ENCODE peak calls at places on chromosome 9, in six cellular contexts. One of them, this sample, is unnamed.

GRCh38 chr9:116124472-116125040 is 29.0 kb upstream of the PAPPA start:
- DNase-seq in adrenal gland: no peak
- DNase-seq in sigmoid colon: no peak
- DNase-seq in spleen: no peak
- DNase-seq in K562: no peak
- DNase-seq in heart left ventricle: no peak
- DNase-seq in this sample: no peak

GRCh38 chr9:137575725-137576411 is 2.9 kb downstream of the DPH7 start:
- DNase-seq in spleen: no peak
- DNase-seq in adrenal gland: no peak
- DNase-seq in K562: no peak
- DNase-seq in sigmoid colon: no peak
- DNase-seq in heart left ventricle: peak
- DNase-seq in this sample: peak

GRCh38 chr9:4904322-4905134 is 80.5 kb upstream of the JAK2 start:
- DNase-seq in sigmoid colon: no peak
- DNase-seq in adrenal gland: no peak
- DNase-seq in heart left ventricle: no peak
- DNase-seq in K562: no peak
- DNase-seq in spleen: no peak
- DNase-seq in this sample: no peak

GRCh38 chr9:93304574-93305496 is 120.9 kb downstream of the WNK2 start:
- DNase-seq in sigmoid colon: peak
- DNase-seq in spleen: peak
- DNase-seq in K562: peak
- DNase-seq in heart left ventricle: peak
- DNase-seq in adrenal gland: peak
- DNase-seq in this sample: peak

GRCh38 chr9:98993570-98993945 is 49.9 kb downstream of the COL15A1 start:
- DNase-seq in K562: no peak
- DNase-seq in spleen: no peak
- DNase-seq in sigmoid colon: no peak
- DNase-seq in heart left ventricle: peak
- DNase-seq in adrenal gland: peak
- DNase-seq in this sample: no peak

GRCh38 chr9:10112070-10112469 is 500.7 kb downstream of the PTPRD start:
- DNase-seq in adrenal gland: no peak
- DNase-seq in sigmoid colon: no peak
- DNase-seq in K562: no peak
- DNase-seq in spleen: no peak
- DNase-seq in heart left ventricle: no peak
- DNase-seq in this sample: no peak

GRCh38 chr9:100125913-100126312 is 26.9 kb downstream of the INVS start:
- DNase-seq in spleen: no peak
- DNase-seq in adrenal gland: no peak
- DNase-seq in K562: no peak
- DNase-seq in sigmoid colon: no peak
- DNase-seq in heart left ventricle: no peak
- DNase-seq in this sample: peak

GRCh38 chr9:99296375-99296951 is 74.4 kb downstream of the SEC61B start:
- DNase-seq in sigmoid colon: peak
- DNase-seq in spleen: peak
- DNase-seq in K562: peak
- DNase-seq in adrenal gland: no peak
- DNase-seq in heart left ventricle: no peak
- DNase-seq in this sample: no peak

GRCh38 chr9:5909999-5910398 is 19.3 kb downstream of the MLANA start:
- DNase-seq in sigmoid colon: no peak
- DNase-seq in heart left ventricle: no peak
- DNase-seq in spleen: no peak
- DNase-seq in adrenal gland: no peak
- DNase-seq in K562: no peak
- DNase-seq in this sample: no peak

GRCh38 chr9:34375901-34376595 is 650 bp downstream of the MYORG start:
- DNase-seq in sigmoid colon: peak
- DNase-seq in spleen: peak
- DNase-seq in adrenal gland: peak
- DNase-seq in K562: peak
- DNase-seq in heart left ventricle: peak
- DNase-seq in this sample: peak

GRCh38 chr9:7147136-7148090 is 389.6 kb downstream of the KDM4C start:
- DNase-seq in adrenal gland: peak
- DNase-seq in K562: no peak
- DNase-seq in sigmoid colon: peak
- DNase-seq in heart left ventricle: peak
- DNase-seq in spleen: peak
- DNase-seq in this sample: peak

GRCh38 chr9:114343471-114344187 is 14.0 kb downstream of the ORM2 start:
- DNase-seq in sigmoid colon: no peak
- DNase-seq in heart left ventricle: no peak
- DNase-seq in spleen: peak
- DNase-seq in K562: no peak
- DNase-seq in adrenal gland: no peak
- DNase-seq in this sample: no peak

GRCh38 chr9:134571946-134572914 is 69.4 kb upstream of the COL5A1 start:
- DNase-seq in K562: no peak
- DNase-seq in spleen: no peak
- DNase-seq in heart left ventricle: no peak
- DNase-seq in adrenal gland: no peak
- DNase-seq in sigmoid colon: peak
- DNase-seq in this sample: no peak

GRCh38 chr9:75889577-75889976 is 896 bp upstream of the PCSK5 start:
- DNase-seq in sigmoid colon: no peak
- DNase-seq in heart left ventricle: no peak
- DNase-seq in K562: no peak
- DNase-seq in spleen: no peak
- DNase-seq in adrenal gland: no peak
- DNase-seq in this sample: no peak

DNA sequence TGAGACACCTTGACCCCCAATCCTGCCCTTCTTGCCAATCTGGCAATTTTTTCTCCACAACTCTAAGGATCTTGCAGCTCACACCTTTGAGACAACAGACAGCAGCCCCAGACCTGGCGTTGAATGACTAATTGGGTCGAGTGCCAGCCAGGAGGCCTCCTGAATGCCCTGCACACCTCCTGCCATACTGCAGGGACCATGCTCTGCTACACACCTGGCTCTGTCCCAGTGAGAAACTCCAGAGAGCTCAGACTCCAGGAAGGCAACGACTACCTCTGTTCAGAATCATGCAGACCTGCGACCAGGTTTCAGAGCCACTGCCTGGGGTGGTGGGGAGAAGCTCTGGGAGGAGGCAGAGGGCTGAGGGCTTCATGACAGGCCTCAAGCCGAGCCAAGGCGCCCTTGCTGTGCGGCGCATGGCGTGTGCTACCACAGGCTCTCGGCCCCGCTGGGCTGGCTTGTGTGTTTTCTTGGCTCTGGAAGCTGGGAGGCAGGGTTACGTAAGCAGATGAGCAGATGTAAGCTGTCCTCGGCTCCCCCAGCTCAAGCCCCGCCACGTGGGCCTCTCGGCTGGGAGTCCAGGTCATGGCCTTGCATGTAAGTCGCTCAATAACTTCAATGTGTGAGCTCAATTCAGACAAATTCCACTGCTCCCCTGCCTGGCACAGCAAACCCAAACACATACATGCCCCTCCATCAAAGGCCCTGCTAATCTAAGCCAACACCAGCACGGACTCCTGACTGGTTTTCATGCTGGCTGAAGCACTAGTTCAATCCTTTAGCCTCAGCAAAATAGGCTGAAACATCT is 27.5 kb downstream of the B4GALT1 start:
- DNase-seq in K562: no peak
- DNase-seq in sigmoid colon: peak
- DNase-seq in adrenal gland: peak
- DNase-seq in heart left ventricle: peak
- DNase-seq in spleen: peak
- DNase-seq in this sample: no peak
- TF ChIP-seq POLR2A in K562: no peak
- TF ChIP-seq POLR2A in sigmoid colon: no peak
- TF ChIP-seq POLR2A in adrenal gland: peak
- TF ChIP-seq POLR2A in heart left ventricle: no peak
- TF ChIP-seq POLR2A in spleen: no peak
- TF ChIP-seq POLR2A in this sample: no peak

DNA sequence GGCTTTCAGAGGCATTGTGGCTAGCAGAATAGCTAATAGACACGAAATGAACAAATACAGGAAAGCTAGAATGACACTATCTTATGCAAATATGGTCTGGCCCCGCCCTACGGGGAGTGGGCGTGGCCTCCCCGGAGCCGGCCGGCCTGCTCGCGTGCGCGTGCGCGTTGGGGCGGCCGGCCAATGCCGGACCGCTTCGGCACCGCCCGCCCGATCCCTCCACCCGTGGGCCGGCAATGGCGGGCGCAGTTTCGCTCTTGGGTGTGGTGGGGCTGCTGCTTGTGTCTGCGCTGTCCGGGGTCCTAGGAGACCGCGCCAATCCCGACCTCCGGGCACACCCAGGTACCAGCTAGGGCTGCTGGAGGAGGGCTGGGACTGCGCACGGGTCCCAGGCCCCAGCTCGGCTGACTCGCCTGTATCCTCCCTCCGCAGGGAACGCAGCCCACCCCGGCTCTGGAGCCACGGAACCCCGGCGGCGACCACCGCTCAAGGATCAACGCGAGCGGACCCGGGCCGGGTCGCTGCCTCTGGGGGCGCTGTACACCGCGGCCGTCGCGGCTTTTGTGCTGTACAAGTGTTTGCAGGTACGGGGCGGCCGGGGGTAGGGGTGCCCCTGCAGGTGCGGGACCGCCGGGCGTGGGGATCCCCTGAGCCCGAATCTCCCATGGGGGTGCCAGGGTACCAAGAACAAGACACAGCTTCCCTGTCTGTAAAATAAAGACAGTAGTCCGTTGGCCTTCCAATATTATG is at the start of gene CCDC107:
- DNase-seq in heart left ventricle: peak
- DNase-seq in sigmoid colon: peak
- DNase-seq in spleen: peak
- DNase-seq in adrenal gland: peak
- DNase-seq in K562: peak
- DNase-seq in this sample: peak
- TF ChIP-seq POLR2A in heart left ventricle: peak
- TF ChIP-seq POLR2A in sigmoid colon: peak
- TF ChIP-seq POLR2A in spleen: peak
- TF ChIP-seq POLR2A in adrenal gland: peak
- TF ChIP-seq POLR2A in K562: peak
- TF ChIP-seq POLR2A in this sample: peak

DNA sequence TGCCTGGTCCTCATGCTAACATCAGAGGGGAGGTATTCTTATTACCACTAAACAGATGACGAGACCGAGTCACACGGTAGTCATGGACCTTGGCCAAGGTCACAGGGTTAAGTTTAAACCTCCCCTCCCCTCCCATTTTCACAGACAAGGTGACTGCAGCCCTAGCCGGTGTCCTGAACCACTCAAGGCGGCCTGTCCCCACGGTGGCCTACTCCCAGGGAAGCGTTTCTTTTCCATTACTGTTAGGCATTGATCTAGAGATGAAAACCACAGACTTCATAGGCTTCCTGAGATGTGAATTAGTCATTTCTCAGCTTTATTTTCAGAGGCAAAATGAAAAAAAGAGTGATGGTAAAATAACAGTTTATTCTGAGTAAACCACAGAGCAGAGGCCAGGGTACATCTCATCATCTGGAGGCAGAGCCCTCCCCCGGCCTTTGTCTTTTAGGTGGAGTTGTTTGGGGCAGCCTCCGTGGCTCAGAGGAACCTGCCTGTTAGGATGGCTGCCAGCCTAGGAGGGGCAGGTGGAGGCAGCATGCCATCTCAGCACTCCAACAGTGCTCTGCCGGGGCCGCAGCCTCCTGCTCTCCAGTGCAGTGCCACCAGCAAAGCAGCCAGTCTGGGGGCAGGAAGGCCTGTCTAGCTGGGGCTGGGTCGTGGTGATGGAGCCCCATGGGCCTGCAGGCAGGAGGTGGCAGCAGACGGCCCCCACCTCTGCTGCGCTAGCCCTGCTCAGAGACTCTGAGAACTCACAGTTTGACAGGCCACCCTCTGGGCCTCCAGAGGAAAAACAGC is 71.2 kb downstream of the RAPGEF1 start:
- DNase-seq in spleen: peak
- DNase-seq in sigmoid colon: no peak
- DNase-seq in heart left ventricle: peak
- DNase-seq in K562: peak
- DNase-seq in adrenal gland: no peak
- DNase-seq in this sample: no peak
- TF ChIP-seq POLR2A in spleen: no peak
- TF ChIP-seq POLR2A in sigmoid colon: no peak
- TF ChIP-seq POLR2A in heart left ventricle: no peak
- TF ChIP-seq POLR2A in K562: no peak
- TF ChIP-seq POLR2A in adrenal gland: no peak
- TF ChIP-seq POLR2A in this sample: no peak

GRCh38 chr9:124329996-124330714 is 72.4 kb downstream of the NEK6 start:
- DNase-seq in adrenal gland: no peak
- DNase-seq in heart left ventricle: no peak
- DNase-seq in sigmoid colon: no peak
- DNase-seq in K562: no peak
- DNase-seq in spleen: no peak
- DNase-seq in this sample: no peak
- TF ChIP-seq POLR2A in adrenal gland: no peak
- TF ChIP-seq POLR2A in heart left ventricle: no peak
- TF ChIP-seq POLR2A in sigmoid colon: no peak
- TF ChIP-seq POLR2A in K562: no peak
- TF ChIP-seq POLR2A in spleen: no peak
- TF ChIP-seq POLR2A in this sample: no peak

DNA sequence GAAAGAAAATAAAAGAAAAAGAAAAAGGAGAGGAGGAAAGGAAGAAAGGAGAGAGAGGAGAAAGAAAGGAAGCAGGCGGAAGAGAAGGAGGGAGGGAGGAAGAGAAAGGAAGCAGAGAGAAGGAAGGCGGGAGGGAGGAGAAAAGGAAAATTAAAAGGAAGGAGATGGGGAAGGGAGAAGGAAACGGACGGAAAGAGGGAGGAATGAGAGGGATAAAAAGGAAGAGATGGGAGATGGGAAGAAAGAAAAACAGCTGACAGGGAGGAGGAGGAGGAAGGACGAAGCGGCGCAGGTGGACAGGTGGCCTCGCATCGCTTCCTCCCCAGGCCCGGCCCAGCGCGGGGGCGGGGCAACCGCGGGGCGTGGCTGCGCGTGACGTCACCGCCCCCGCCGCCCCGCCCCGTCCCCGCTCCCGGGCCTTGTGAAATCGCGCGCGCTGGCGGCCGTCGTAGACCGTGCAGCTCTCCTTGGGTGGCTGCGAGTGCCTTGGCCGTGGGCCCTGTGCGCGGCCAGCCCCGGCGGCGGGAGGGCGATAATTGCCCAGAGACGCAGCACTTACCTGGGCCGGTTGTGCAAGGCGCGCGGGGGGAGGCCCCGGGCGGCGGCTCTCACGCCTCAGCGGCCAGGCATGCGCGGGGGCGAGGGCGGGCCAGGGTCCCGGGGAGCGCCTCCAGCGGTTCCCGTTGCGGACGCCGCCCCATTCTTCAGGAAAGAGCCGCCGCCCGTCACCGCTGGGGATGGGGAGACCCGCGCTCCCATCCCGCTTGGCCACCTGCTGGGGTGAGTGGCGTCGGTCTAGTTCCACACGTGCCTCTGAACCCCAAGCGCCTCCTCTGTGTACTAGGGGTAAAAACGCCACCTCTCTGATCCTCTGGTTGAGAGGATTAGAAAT is 49.6 kb upstream of the FOXE1 start:
- DNase-seq in spleen: peak
- DNase-seq in K562: peak
- DNase-seq in sigmoid colon: peak
- DNase-seq in adrenal gland: peak
- DNase-seq in heart left ventricle: peak
- DNase-seq in this sample: peak
- TF ChIP-seq POLR2A in spleen: no peak
- TF ChIP-seq POLR2A in K562: no peak
- TF ChIP-seq POLR2A in sigmoid colon: no peak
- TF ChIP-seq POLR2A in adrenal gland: no peak
- TF ChIP-seq POLR2A in heart left ventricle: no peak
- TF ChIP-seq POLR2A in this sample: no peak